ENCODE peak calls at places on chromosome 13, in four cellular contexts. E is chondrocyte, Q is neural crest cell, J is fibroblast of lung. M is an unnamed sample.

GRCh38 chr13:93318538-93318937 is 91.9 kb downstream of the GPC6 start:
- DNase-seq in Q (no peak), J (peak; percentile 39), E (no peak), M (no peak)

GRCh38 chr13:30585748-30586262 is 31.9 kb upstream of the USPL1 start:
- DNase-seq in Q (no peak), E (no peak), J (peak; percentile 92), M (no peak)

GRCh38 chr13:24985102-24985501 is 110.8 kb upstream of the PABPC3 start:
- DNase-seq in J (no peak), E (no peak), Q (no peak), M (no peak)

GRCh38 chr13:79786176-79786575 is 305.2 kb downstream of the NDFIP2 start:
- DNase-seq in E (no peak), Q (no peak), J (no peak), M (no peak)

GRCh38 chr13:100887729-100888151 is 213.1 kb upstream of the TMTC4 start:
- DNase-seq in Q (no peak), E (no peak), J (peak; percentile 79), M (no peak)

GRCh38 chr13:44218501-44219240 is 155.0 kb upstream of the SERP2 start:
- DNase-seq in E (no peak), J (peak; percentile 46), Q (no peak), M (no peak)

GRCh38 chr13:113651511-113652403 is 6.2 kb downstream of the ATP4B start:
- DNase-seq in J (no peak), E (peak; percentile 86), Q (no peak), M (peak; percentile 9)

GRCh38 chr13:78341032-78341431 is 262.3 kb downstream of the POU4F1 start:
- DNase-seq in Q (no peak), E (no peak), J (no peak), M (no peak)

GRCh38 chr13:59774511-59774911 is 389.2 kb downstream of the DIAPH3 start:
- DNase-seq in J (peak; percentile 82), Q (no peak), E (no peak), M (no peak)

DNA sequence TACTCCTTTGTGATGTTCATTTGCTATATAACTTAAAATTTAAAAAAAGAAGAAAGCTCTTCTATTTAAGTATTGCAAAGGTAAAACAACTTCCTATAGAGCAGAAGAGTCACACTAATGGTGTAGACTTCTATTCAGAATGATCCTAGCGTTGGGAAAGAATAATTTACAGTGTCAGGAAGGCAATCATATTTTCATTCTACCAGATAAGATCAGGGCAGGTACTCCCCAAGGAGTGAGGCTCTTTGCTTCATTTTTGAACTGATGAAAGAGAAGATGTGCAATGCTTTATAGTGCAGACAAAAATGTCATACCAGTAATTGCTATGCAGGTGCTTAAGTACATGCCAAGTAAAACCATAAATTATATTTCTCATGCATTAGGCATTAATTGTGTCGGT is 1193.0 kb downstream of the PCDH9 start:
- DNase-seq in Q (no peak), E (no peak), J (no peak), M (no peak)
- TF ChIP-seq CTCF in Q (no peak), E (no peak), J (no peak), M (no peak)

DNA sequence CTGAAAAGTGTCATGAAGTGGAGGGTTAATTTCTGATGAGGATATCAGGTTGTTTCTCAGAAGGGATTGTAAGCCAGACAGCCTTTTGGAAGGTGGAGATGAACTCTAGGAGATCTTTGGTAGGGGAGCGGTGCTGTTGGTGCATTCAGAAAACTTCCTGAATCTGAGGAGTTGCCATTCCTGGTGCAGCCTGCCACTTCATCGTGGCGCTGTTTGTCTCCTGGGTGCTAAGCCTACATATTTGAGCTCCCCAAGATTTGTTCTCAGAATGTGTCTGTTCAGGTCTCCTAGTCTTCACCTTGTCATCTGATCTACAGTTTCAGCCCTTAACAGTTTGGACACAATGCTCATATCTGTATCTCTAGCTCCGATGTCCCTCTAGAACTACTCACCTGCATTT is 285.6 kb downstream of the MTUS2 start:
- DNase-seq in J (no peak), E (no peak), Q (no peak), M (no peak)
- TF ChIP-seq CTCF in J (no peak), E (no peak), Q (peak; percentile 48), M (no peak)

GRCh38 chr13:99505814-99506269 is 4.6 kb downstream of the TM9SF2 start:
- DNase-seq in J (peak; percentile 14), Q (no peak), E (no peak), M (no peak)
- TF ChIP-seq CTCF in J (peak; percentile 30), Q (peak; percentile 72), E (peak; percentile 84), M (peak; percentile 25)

DNA sequence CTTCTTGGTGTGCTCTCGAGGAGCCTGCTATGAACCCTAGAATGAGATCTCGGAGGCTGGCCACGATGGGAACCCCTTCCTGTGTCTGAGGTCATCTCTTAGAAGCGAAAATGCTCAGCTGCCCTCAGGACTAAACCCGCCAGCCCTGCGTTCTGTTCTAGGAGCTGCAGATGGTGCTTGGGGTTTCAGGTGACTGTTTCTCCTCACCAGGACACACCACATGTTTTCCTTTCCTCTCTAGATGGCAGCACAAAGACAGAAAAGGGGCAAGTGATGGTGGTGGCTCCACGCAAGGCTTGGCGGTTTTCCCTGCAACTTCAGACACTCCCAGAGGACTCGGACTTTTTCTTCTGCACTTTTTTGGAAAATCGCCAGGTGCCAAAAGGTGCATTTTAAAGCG is 60.1 kb downstream of the RNASEH2B start:
- DNase-seq in Q (no peak), E (no peak), J (peak; percentile 17), M (no peak)
- TF ChIP-seq CTCF in Q (no peak), E (peak; percentile 41), J (no peak), M (no peak)

DNA sequence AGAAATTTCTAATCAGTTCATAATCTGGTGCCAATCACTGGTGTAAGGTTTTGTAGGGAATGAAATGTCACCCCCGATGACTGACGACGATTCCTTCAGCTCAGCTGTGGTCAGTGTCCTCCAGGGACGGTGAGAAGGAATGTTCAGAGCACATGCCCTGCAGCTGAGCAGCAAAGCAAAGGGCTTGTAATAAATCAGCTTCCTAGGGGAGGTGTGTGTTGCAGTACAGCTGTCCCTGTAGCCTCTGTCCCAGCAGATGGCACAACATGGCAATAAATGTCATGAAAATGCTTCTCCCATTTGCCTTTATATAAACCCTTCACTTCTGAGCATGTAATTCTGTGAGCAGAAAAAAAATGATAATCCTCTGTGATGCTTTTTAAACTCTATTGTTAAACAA is 102.4 kb downstream of the FAM216B start:
- DNase-seq in J (peak; percentile 18), Q (no peak), E (no peak), M (no peak)
- TF ChIP-seq CTCF in J (no peak), Q (no peak), E (peak; percentile 85), M (no peak)

GRCh38 chr13:47832458-47832972 is 168.6 kb downstream of the SUCLA2 start:
- DNase-seq in E (no peak), J (no peak), Q (no peak), M (no peak)
- TF ChIP-seq CTCF in E (no peak), J (no peak), Q (no peak), M (no peak)

M was measured in activated B cell treated with CpG ODN at 0.5 μM for 24 hours.